ENCODE peak calls at places on chromosomes 1 and 21, in nine cellular contexts. One of them, this sample, is unnamed.

GRCh38 chr1:63611231-63611630 is 18.0 kb downstream of the PGM1 start:
- DNase-seq in lower lobe of right lung: no peak
- DNase-seq in lower leg skin: no peak
- DNase-seq in uterus: no peak
- DNase-seq in right lobe of liver: no peak
- DNase-seq in right atrium auricular region: no peak
- DNase-seq in neural progenitor cell: peak; percentile 63
- DNase-seq in PC-9: no peak
- DNase-seq in body of pancreas: no peak
- DNase-seq in this sample: no peak

GRCh38 chr1:208089971-208090755 is 154.0 kb downstream of the PLXNA2 start:
- DNase-seq in lower lobe of right lung: no peak
- DNase-seq in lower leg skin: no peak
- DNase-seq in uterus: no peak
- DNase-seq in right lobe of liver: no peak
- DNase-seq in right atrium auricular region: no peak
- DNase-seq in neural progenitor cell: no peak
- DNase-seq in PC-9: no peak
- DNase-seq in body of pancreas: no peak
- DNase-seq in this sample: peak; percentile 17

GRCh38 chr1:219498666-219499065 is 114.2 kb downstream of the ZC3H11B start:
- DNase-seq in lower lobe of right lung: no peak
- DNase-seq in lower leg skin: peak; percentile 88
- DNase-seq in uterus: peak; percentile 53
- DNase-seq in right lobe of liver: no peak
- DNase-seq in right atrium auricular region: no peak
- DNase-seq in neural progenitor cell: no peak
- DNase-seq in PC-9: no peak
- DNase-seq in body of pancreas: peak; percentile 14
- DNase-seq in this sample: peak; percentile 94

GRCh38 chr1:28328228-28328648 is 602 bp upstream of the MED18 start:
- DNase-seq in lower lobe of right lung: no peak
- DNase-seq in lower leg skin: no peak
- DNase-seq in uterus: no peak
- DNase-seq in right lobe of liver: no peak
- DNase-seq in right atrium auricular region: no peak
- DNase-seq in neural progenitor cell: no peak
- DNase-seq in PC-9: no peak
- DNase-seq in body of pancreas: peak; percentile 16
- DNase-seq in this sample: no peak

GRCh38 chr1:170586942-170587593 is 55.1 kb downstream of the GORAB start:
- DNase-seq in lower lobe of right lung: no peak
- DNase-seq in lower leg skin: no peak
- DNase-seq in uterus: peak; percentile 52
- DNase-seq in right lobe of liver: no peak
- DNase-seq in right atrium auricular region: no peak
- DNase-seq in neural progenitor cell: no peak
- DNase-seq in PC-9: no peak
- DNase-seq in body of pancreas: no peak
- DNase-seq in this sample: peak; percentile 85

GRCh38 chr1:12475947-12476346 is 142.1 kb downstream of the DHRS3 start:
- DNase-seq in lower lobe of right lung: no peak
- DNase-seq in lower leg skin: no peak
- DNase-seq in uterus: no peak
- DNase-seq in right lobe of liver: no peak
- DNase-seq in right atrium auricular region: no peak
- DNase-seq in neural progenitor cell: no peak
- DNase-seq in PC-9: peak; percentile 61
- DNase-seq in body of pancreas: peak; percentile 41
- DNase-seq in this sample: peak; percentile 39

GRCh38 chr1:41538741-41539415 is 54.4 kb upstream of the EDN2 start:
- DNase-seq in lower lobe of right lung: peak; percentile 24
- DNase-seq in lower leg skin: peak; percentile 64
- DNase-seq in uterus: peak; percentile 3
- DNase-seq in right lobe of liver: no peak
- DNase-seq in right atrium auricular region: no peak
- DNase-seq in neural progenitor cell: no peak
- DNase-seq in PC-9: no peak
- DNase-seq in body of pancreas: no peak
- DNase-seq in this sample: no peak

GRCh38 chr21:31397939-31398338 is 53.9 kb upstream of the TIAM1 start:
- DNase-seq in lower lobe of right lung: no peak
- DNase-seq in lower leg skin: peak; percentile 40
- DNase-seq in uterus: no peak
- DNase-seq in right lobe of liver: no peak
- DNase-seq in right atrium auricular region: no peak
- DNase-seq in neural progenitor cell: peak; percentile 27
- DNase-seq in PC-9: no peak
- DNase-seq in body of pancreas: no peak
- DNase-seq in this sample: no peak

DNA sequence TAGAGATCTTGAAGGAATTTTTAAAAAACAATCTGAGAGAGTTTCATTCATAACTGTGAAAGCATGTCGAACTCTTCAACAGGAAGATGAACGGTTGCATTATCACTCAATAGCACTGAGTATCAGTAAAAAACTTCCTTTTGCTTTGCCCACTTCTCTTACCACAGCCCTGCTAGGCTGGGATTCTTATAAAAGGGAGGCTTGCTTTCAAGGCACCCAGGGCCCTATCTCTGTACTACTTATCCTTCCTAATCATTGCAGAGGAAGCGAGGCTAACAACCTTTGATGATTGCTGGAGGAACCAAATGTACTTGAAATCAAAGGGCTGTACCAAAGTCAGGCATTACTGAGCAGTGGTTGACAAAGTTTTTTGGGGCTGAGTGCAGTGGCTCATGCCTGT is 71.2 kb downstream of the SNRPE start:
- DNase-seq in lower lobe of right lung: no peak
- DNase-seq in lower leg skin: no peak
- DNase-seq in uterus: no peak
- DNase-seq in right lobe of liver: no peak
- DNase-seq in right atrium auricular region: no peak
- DNase-seq in neural progenitor cell: no peak
- DNase-seq in PC-9: no peak
- DNase-seq in body of pancreas: no peak
- DNase-seq in this sample: no peak
- H3K4me3 ChIP-seq in lower lobe of right lung: no peak overlapping the region
- H3K4me3 ChIP-seq in lower leg skin: no peak overlapping the region
- H3K4me3 ChIP-seq in uterus: no peak overlapping the region
- H3K4me3 ChIP-seq in right lobe of liver: no peak overlapping the region
- H3K4me3 ChIP-seq in right atrium auricular region: no peak overlapping the region
- H3K4me3 ChIP-seq in neural progenitor cell: no peak overlapping the region
- H3K4me3 ChIP-seq in PC-9: no peak overlapping the region
- H3K4me3 ChIP-seq in body of pancreas: no peak overlapping the region
- H3K4me3 ChIP-seq in this sample: no peak overlapping the region

GRCh38 chr1:101873672-101874071 is 123.1 kb downstream of the OLFM3 start:
- DNase-seq in lower lobe of right lung: no peak
- DNase-seq in lower leg skin: no peak
- DNase-seq in uterus: no peak
- DNase-seq in right lobe of liver: no peak
- DNase-seq in right atrium auricular region: no peak
- DNase-seq in neural progenitor cell: no peak
- DNase-seq in PC-9: no peak
- DNase-seq in body of pancreas: no peak
- DNase-seq in this sample: no peak
- TF ChIP-seq CTCF in lower lobe of right lung: no peak
- TF ChIP-seq CTCF in lower leg skin: no peak
- TF ChIP-seq CTCF in uterus: no peak
- TF ChIP-seq CTCF in right lobe of liver: no peak
- TF ChIP-seq CTCF in right atrium auricular region: no peak
- TF ChIP-seq CTCF in neural progenitor cell: no peak
- TF ChIP-seq CTCF in PC-9: no peak
- TF ChIP-seq CTCF in body of pancreas: no peak
- TF ChIP-seq CTCF in this sample: no peak

DNA sequence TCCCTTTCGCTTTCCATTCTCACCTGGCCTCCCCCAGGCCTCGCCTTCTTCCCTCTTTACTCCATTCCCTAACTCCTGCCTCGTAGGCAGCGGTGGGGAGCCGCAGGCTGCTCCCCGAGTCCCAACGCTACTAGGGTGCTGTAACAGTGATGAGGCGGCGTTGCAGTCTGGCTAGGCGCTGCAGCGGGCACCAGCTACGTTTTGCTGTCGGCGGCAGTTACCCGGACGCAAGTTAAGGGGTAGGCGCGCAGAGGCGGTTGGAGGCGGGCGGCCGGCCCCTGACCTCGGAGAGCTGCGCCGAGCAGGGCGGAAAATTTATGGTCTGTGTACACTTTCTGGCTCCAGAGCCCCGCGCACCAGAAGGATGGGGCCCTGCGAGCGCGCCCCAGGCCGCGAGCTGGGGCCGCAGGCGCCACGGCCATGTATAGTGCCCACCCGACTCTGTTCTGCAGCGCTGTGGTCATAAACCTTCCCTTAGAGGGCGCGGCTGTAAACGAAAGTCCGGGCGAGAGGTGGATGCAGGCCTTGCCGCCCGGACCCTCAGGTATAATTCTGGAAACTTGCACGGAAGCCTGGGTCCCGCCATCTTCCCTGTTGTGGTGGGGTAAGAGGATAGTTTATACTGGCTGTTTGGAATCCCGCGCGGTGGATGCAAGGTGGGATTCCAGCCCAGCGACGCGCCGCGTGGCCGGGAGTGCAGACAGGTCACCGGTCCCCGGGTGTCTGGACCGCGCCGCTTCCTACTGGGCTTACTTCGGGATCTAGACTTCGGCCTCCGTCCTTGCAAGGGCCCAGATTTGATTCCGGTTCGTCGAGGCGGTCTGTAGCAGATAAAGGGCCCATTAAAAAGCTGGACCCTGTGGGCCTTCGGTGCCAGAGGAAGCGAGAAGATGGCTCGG is 15.0 kb downstream of the HLX start:
- DNase-seq in lower lobe of right lung: no peak
- DNase-seq in lower leg skin: no peak
- DNase-seq in uterus: no peak
- DNase-seq in right lobe of liver: no peak
- DNase-seq in right atrium auricular region: no peak
- DNase-seq in neural progenitor cell: peak; percentile 65
- DNase-seq in PC-9: no peak
- DNase-seq in body of pancreas: no peak
- DNase-seq in this sample: no peak
- H3K4me3 ChIP-seq in lower lobe of right lung: peak overlapping the region; percentile 47
- H3K4me3 ChIP-seq in lower leg skin: no peak overlapping the region
- H3K4me3 ChIP-seq in uterus: peak overlapping the region; percentile 16
- H3K4me3 ChIP-seq in right lobe of liver: peak overlapping the region; percentile 42
- H3K4me3 ChIP-seq in right atrium auricular region: no peak overlapping the region
- H3K4me3 ChIP-seq in neural progenitor cell: peak overlapping the region; percentile 37
- H3K4me3 ChIP-seq in PC-9: no peak overlapping the region
- H3K4me3 ChIP-seq in body of pancreas: no peak overlapping the region
- H3K4me3 ChIP-seq in this sample: peak overlapping the region; percentile 2

GRCh38 chr1:186722711-186723309 is 42.6 kb upstream of the PTGS2 start:
- DNase-seq in lower lobe of right lung: no peak
- DNase-seq in lower leg skin: no peak
- DNase-seq in uterus: peak; percentile 18
- DNase-seq in right lobe of liver: no peak
- DNase-seq in right atrium auricular region: no peak
- DNase-seq in neural progenitor cell: peak; percentile 65
- DNase-seq in PC-9: peak; percentile 44
- DNase-seq in body of pancreas: no peak
- DNase-seq in this sample: peak; percentile 59
- TF ChIP-seq CTCF in lower lobe of right lung: peak; percentile 56
- TF ChIP-seq CTCF in lower leg skin: no peak
- TF ChIP-seq CTCF in uterus: peak; percentile 6
- TF ChIP-seq CTCF in right lobe of liver: no peak
- TF ChIP-seq CTCF in right atrium auricular region: no peak
- TF ChIP-seq CTCF in neural progenitor cell: peak; percentile 72
- TF ChIP-seq CTCF in PC-9: peak; percentile 74
- TF ChIP-seq CTCF in body of pancreas: no peak
- TF ChIP-seq CTCF in this sample: peak; percentile 75

DNA sequence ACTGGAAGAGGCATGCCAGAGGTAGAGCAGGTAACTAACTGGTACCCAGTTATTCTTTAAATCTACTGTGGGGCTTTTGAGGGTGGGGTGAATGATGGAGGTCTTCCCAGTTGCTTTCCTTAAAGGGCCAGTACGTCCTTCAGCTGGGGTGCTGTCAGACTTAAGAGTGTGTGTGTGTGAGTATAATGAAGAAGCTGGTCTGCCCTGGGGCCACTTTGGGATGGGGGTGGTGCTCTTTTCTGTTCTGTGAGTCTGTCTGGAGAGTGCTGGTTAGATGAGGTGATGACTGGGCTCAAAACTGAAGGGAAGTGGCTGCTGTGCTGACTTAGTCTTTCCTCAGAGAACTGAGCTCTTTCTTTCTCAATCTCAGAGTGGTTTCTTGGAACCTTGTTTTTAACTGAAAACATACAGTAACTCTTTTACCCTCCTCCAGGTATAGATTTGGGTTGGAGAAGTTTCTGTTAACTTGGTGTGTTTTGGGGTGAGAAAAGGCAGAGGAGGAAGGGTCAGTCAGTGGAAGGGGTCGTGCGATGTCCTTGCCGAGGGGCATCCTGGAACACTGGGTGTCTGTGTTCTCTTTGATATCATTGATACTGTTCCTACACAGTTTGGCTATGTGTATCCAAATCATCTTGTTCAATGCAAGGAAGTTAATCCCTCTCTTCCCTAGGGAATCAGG is 746 bp downstream of the MACF1 start:
- DNase-seq in lower lobe of right lung: no peak
- DNase-seq in lower leg skin: no peak
- DNase-seq in uterus: peak; percentile 47
- DNase-seq in right lobe of liver: no peak
- DNase-seq in right atrium auricular region: peak; percentile 68
- DNase-seq in neural progenitor cell: no peak
- DNase-seq in PC-9: no peak
- DNase-seq in body of pancreas: no peak
- DNase-seq in this sample: peak; percentile 77
- H3K4me3 ChIP-seq in lower lobe of right lung: peak overlapping the region; percentile 38
- H3K4me3 ChIP-seq in lower leg skin: no peak overlapping the region
- H3K4me3 ChIP-seq in uterus: peak overlapping the region; percentile 42
- H3K4me3 ChIP-seq in right lobe of liver: peak overlapping the region; percentile 0
- H3K4me3 ChIP-seq in right atrium auricular region: peak overlapping the region; percentile 54
- H3K4me3 ChIP-seq in neural progenitor cell: peak overlapping the region; percentile 6
- H3K4me3 ChIP-seq in PC-9: no peak overlapping the region
- H3K4me3 ChIP-seq in body of pancreas: no peak overlapping the region
- H3K4me3 ChIP-seq in this sample: peak overlapping the region; percentile 69

GRCh38 chr1:5949074-5949760 is 43.0 kb downstream of the NPHP4 start:
- DNase-seq in lower lobe of right lung: no peak
- DNase-seq in lower leg skin: peak; percentile 70
- DNase-seq in uterus: no peak
- DNase-seq in right lobe of liver: no peak
- DNase-seq in right atrium auricular region: no peak
- DNase-seq in neural progenitor cell: peak; percentile 16
- DNase-seq in PC-9: no peak
- DNase-seq in body of pancreas: no peak
- DNase-seq in this sample: no peak
- TF ChIP-seq CTCF in lower lobe of right lung: no peak
- TF ChIP-seq CTCF in lower leg skin: no peak
- TF ChIP-seq CTCF in uterus: no peak
- TF ChIP-seq CTCF in right lobe of liver: no peak
- TF ChIP-seq CTCF in right atrium auricular region: no peak
- TF ChIP-seq CTCF in neural progenitor cell: peak; percentile 42
- TF ChIP-seq CTCF in PC-9: no peak
- TF ChIP-seq CTCF in body of pancreas: no peak
- TF ChIP-seq CTCF in this sample: no peak

GRCh38 chr1:152954436-152954835 is 7.4 kb downstream of the SPRR5 start:
- DNase-seq in lower lobe of right lung: no peak
- DNase-seq in lower leg skin: peak; percentile 21
- DNase-seq in uterus: no peak
- DNase-seq in right lobe of liver: no peak
- DNase-seq in right atrium auricular region: no peak
- DNase-seq in neural progenitor cell: no peak
- DNase-seq in PC-9: peak; percentile 93
- DNase-seq in body of pancreas: no peak
- DNase-seq in this sample: no peak
- H3K4me3 ChIP-seq in lower lobe of right lung: no peak overlapping the region
- H3K4me3 ChIP-seq in lower leg skin: no peak overlapping the region
- H3K4me3 ChIP-seq in uterus: no peak overlapping the region
- H3K4me3 ChIP-seq in right lobe of liver: no peak overlapping the region
- H3K4me3 ChIP-seq in right atrium auricular region: no peak overlapping the region
- H3K4me3 ChIP-seq in neural progenitor cell: no peak overlapping the region
- H3K4me3 ChIP-seq in PC-9: peak overlapping the region; percentile 18
- H3K4me3 ChIP-seq in body of pancreas: no peak overlapping the region
- H3K4me3 ChIP-seq in this sample: no peak overlapping the region

GRCh38 chr1:26391450-26391849 is 18.9 kb upstream of the ZNF683 start:
- DNase-seq in lower lobe of right lung: no peak
- DNase-seq in lower leg skin: no peak
- DNase-seq in uterus: no peak
- DNase-seq in right lobe of liver: no peak
- DNase-seq in right atrium auricular region: no peak
- DNase-seq in neural progenitor cell: peak; percentile 67
- DNase-seq in PC-9: peak; percentile 46
- DNase-seq in body of pancreas: no peak
- DNase-seq in this sample: peak; percentile 70
- TF ChIP-seq CTCF in lower lobe of right lung: peak; percentile 36
- TF ChIP-seq CTCF in lower leg skin: no peak
- TF ChIP-seq CTCF in uterus: no peak
- TF ChIP-seq CTCF in right lobe of liver: peak; percentile 38
- TF ChIP-seq CTCF in right atrium auricular region: no peak
- TF ChIP-seq CTCF in neural progenitor cell: peak; percentile 76
- TF ChIP-seq CTCF in PC-9: peak; percentile 78
- TF ChIP-seq CTCF in body of pancreas: no peak
- TF ChIP-seq CTCF in this sample: peak; percentile 98